ENCODE peak calls at places on chromosome X, in nine cellular contexts. K is progenitor cell of endocrine pancreas, V is AG08396, Z is kidney tubule cell, R is prostate gland, T is C1 segment of cervical spinal cord, U is HT1080, S is H4, M is NCI-H69. B is an unnamed sample.

GRCh38 chrX:155718964-155719586 is 106.3 kb upstream of the TMLHE start:
- DNase-seq in K (no peak), V (no peak), Z (peak), R (no peak), T (no peak), U (no peak), S (no peak), M (no peak), B (no peak)

GRCh38 chrX:38982370-38982769 is 181.1 kb downstream of the MID1IP1 start:
- DNase-seq in K (no peak), V (no peak), Z (peak), R (no peak), T (no peak), U (no peak), S (no peak), M (no peak), B (no peak)

GRCh38 chrX:112247714-112248113 is 165.1 kb upstream of the TRPC5 start:
- DNase-seq in K (no peak), V (no peak), Z (no peak), R (peak), T (no peak), U (no peak), S (no peak), M (no peak), B (no peak)

GRCh38 chrX:50967734-50968133 is 57.2 kb downstream of the BMP15 start:
- DNase-seq in K (no peak), V (no peak), Z (peak), R (no peak), T (no peak), U (peak), S (no peak), M (no peak), B (no peak)

GRCh38 chrX:118541482-118541881 is 45.9 kb downstream of the DOCK11 start:
- DNase-seq in K (no peak), V (no peak), Z (no peak), R (no peak), T (no peak), U (no peak), S (no peak), M (no peak), B (no peak)

GRCh38 chrX:11678174-11678573 is 12.5 kb upstream of the ARHGAP6 start:
- DNase-seq in K (no peak), V (no peak), Z (no peak), R (no peak), T (no peak), U (no peak), S (no peak), M (no peak), B (no peak)

GRCh38 chrX:50202539-50202938 is 1.7 kb upstream of the AKAP4 start:
- DNase-seq in K (no peak), V (no peak), Z (peak), R (no peak), T (no peak), U (peak), S (no peak), M (no peak), B (no peak)

GRCh38 chrX:40423299-40423698 is 157.5 kb upstream of the ATP6AP2 start:
- DNase-seq in K (no peak), V (no peak), Z (no peak), R (peak), T (no peak), U (no peak), S (peak), M (peak), B (no peak)

GRCh38 chrX:36684053-36684452 is 324.1 kb upstream of the FAM47C start:
- DNase-seq in K (no peak), V (no peak), Z (no peak), R (no peak), T (no peak), U (no peak), S (no peak), M (no peak), B (no peak)

GRCh38 chrX:71632923-71633657 is 14.8 kb upstream of the CXCR3 start:
- DNase-seq in K (no peak), V (no peak), Z (no peak), R (no peak), T (no peak), U (no peak), S (no peak), M (no peak), B (no peak)

GRCh38 chrX:15413101-15413500 is 28.9 kb upstream of the VEGFD start:
- DNase-seq in K (no peak), V (no peak), Z (no peak), R (no peak), T (no peak), U (no peak), S (no peak), M (no peak), B (no peak)

GRCh38 chrX:19487520-19488200 is 27.6 kb downstream of the MAP3K15 start:
- DNase-seq in K (no peak), V (no peak), Z (peak), R (no peak), T (no peak), U (no peak), S (no peak), M (no peak), B (no peak)

GRCh38 chrX:109632906-109633504 is 8.0 kb upstream of the KCNE5 start:
- DNase-seq in K (peak), V (peak), Z (peak), R (no peak), T (no peak), U (no peak), S (no peak), M (peak), B (no peak)

GRCh38 chrX:108439961-108440696 is 491 bp downstream of the COL4A5 start:
- DNase-seq in K (peak), V (peak), Z (no peak), R (no peak), T (no peak), U (no peak), S (peak), M (peak), B (no peak)

GRCh38 chrX:119986203-119986602 is 42.7 kb upstream of the NKAP start:
- DNase-seq in K (no peak), V (no peak), Z (no peak), R (no peak), T (no peak), U (no peak), S (no peak), M (no peak), B (no peak)

GRCh38 chrX:138287200-138287865 is 424.2 kb downstream of the FGF13 start:
- DNase-seq in K (no peak), V (no peak), Z (peak), R (no peak), T (no peak), U (no peak), S (no peak), M (no peak), B (no peak)

GRCh38 chrX:28966335-28966734 is 379.1 kb downstream of the IL1RAPL1 start:
- DNase-seq in K (no peak), V (no peak), Z (peak), R (no peak), T (no peak), U (no peak), S (peak), M (no peak), B (no peak)

GRCh38 chrX:104921606-104922205 is 298.8 kb downstream of the TEX13A start:
- DNase-seq in K (no peak), V (no peak), Z (no peak), R (no peak), T (no peak), U (no peak), S (peak), M (no peak), B (no peak)

GRCh38 chrX:71955530-71956120 is 45.0 kb downstream of the NHSL2 start:
- DNase-seq in K (no peak), V (no peak), Z (no peak), R (no peak), T (no peak), U (no peak), S (no peak), M (no peak), B (no peak)

GRCh38 chrX:25034889-25035288 is 19.1 kb upstream of the ARX start:
- DNase-seq in K (no peak), V (no peak), Z (peak), R (no peak), T (no peak), U (peak), S (peak), M (no peak), B (no peak)

GRCh38 chrX:134999469-134999868 is 8.7 kb downstream of the SMIM10 start:
- DNase-seq in K (no peak), V (peak), Z (peak), R (no peak), T (no peak), U (peak), S (peak), M (peak), B (no peak)

GRCh38 chrX:20217279-20217678 is 49.4 kb downstream of the RPS6KA3 start:
- DNase-seq in K (no peak), V (no peak), Z (peak), R (no peak), T (no peak), U (peak), S (peak), M (peak), B (no peak)

GRCh38 chrX:71565634-71566033 is 12.6 kb upstream of the GCNA start:
- DNase-seq in K (no peak), V (no peak), Z (no peak), R (no peak), T (no peak), U (no peak), S (no peak), M (no peak), B (no peak)

GRCh38 chrX:150548684-150549083 is 19.7 kb upstream of the MTM1 start:
- DNase-seq in K (no peak), V (peak), Z (peak), R (no peak), T (no peak), U (peak), S (peak), M (no peak), B (no peak)

GRCh38 chrX:48540015-48540350 is 469 bp downstream of the TBC1D25 start:
- DNase-seq in K (no peak), V (peak), Z (no peak), R (peak), T (peak), U (no peak), S (no peak), M (no peak), B (no peak)

GRCh38 chrX:151393514-151393913 is 3.5 kb upstream of the VMA21 start:
- DNase-seq in K (no peak), V (no peak), Z (no peak), R (no peak), T (no peak), U (peak), S (no peak), M (peak), B (no peak)

GRCh38 chrX:75746891-75747639 is 38.0 kb downstream of the MAGEE2 start:
- DNase-seq in K (peak), V (peak), Z (peak), R (peak), T (peak), U (no peak), S (peak), M (no peak), B (no peak)

GRCh38 chrX:123884809-123885408 is 25.1 kb downstream of the XIAP start:
- DNase-seq in K (no peak), V (peak), Z (peak), R (peak), T (no peak), U (peak), S (peak), M (peak), B (no peak)

GRCh38 chrX:95539041-95539440 is 1145.6 kb upstream of the DIAPH2 start:
- DNase-seq in K (no peak), V (no peak), Z (no peak), R (no peak), T (no peak), U (no peak), S (peak), M (peak), B (no peak)

GRCh38 chrX:15500497-15500966 is at the start of gene BMX:
- DNase-seq in K (no peak), V (no peak), Z (no peak), R (no peak), T (no peak), U (no peak), S (no peak), M (no peak), B (no peak)

GRCh38 chrX:110161361-110161686 is 156.6 kb downstream of the AMMECR1 start:
- DNase-seq in K (no peak), V (no peak), Z (no peak), R (no peak), T (no peak), U (no peak), S (no peak), M (no peak), B (no peak)

GRCh38 chrX:123976671-123977316 is 15.3 kb downstream of the STAG2 start:
- DNase-seq in K (no peak), V (no peak), Z (peak), R (no peak), T (no peak), U (peak), S (no peak), M (peak), B (no peak)

GRCh38 chrX:56563231-56564116 is at the start of gene UBQLN2:
- DNase-seq in K (peak), V (peak), Z (peak), R (peak), T (peak), U (peak), S (peak), M (peak), B (peak)

GRCh38 chrX:56745019-56745418 is 16.0 kb downstream of the NBDY start:
- DNase-seq in K (no peak), V (no peak), Z (peak), R (no peak), T (no peak), U (peak), S (peak), M (no peak), B (no peak)

GRCh38 chrX:134313418-134313817 is 76.4 kb downstream of the CCDC160 start:
- DNase-seq in K (no peak), V (no peak), Z (no peak), R (no peak), T (no peak), U (no peak), S (no peak), M (no peak), B (no peak)

GRCh38 chrX:3346436-3347329 is at the start of gene MXRA5:
- DNase-seq in K (peak), V (peak), Z (peak), R (peak), T (no peak), U (no peak), S (no peak), M (no peak), B (no peak)

B was measured in GOT3.